ENCODE peak calls at places on chromosome 13, in ten cellular contexts. C is activated CD8-positive, alpha-beta memory T cell treated with anti-CD3 and anti-CD28 coated beads, Interleukin-2, amount 50 U/mL, for 48 hours; P is activated naive CD8-positive, alpha-beta T cell treated with anti-CD3 and anti-CD28 coated beads for 36 hours; V is central memory CD4-positive, alpha-beta T cell; F is hippocampal formation; Y is GM23248; Z is activated naive CD4-positive, alpha-beta T cell treated with anti-CD3 and anti-CD28 coated beads for 36 hours; H is AG08396; M is NCI-H2081; R is activated CD4-positive, alpha-beta T cell treated with anti-CD3 and anti-CD28 coated beads for 48 hours. D is an unnamed sample.

GRCh38 chr13:79290595-79291244 is 115.3 kb downstream of the RBM26 start:
- DNase-seq in C (no peak), P (no peak), V (no peak), F (no peak), Y (no peak), Z (no peak), H (no peak), M (no peak), R (no peak), D (no peak)

GRCh38 chr13:102847272-102848234 is 1.7 kb downstream of the ERCC5 start:
- DNase-seq in C (no peak), P (no peak), V (peak; percentile 45), F (peak; percentile 57), Y (peak; percentile 78), Z (peak; percentile 18), H (no peak), M (no peak), R (no peak), D (peak; percentile 47)

GRCh38 chr13:108933061-108933460 is 303.6 kb downstream of the MYO16 start:
- DNase-seq in C (no peak), P (no peak), V (no peak), F (no peak), Y (no peak), Z (no peak), H (no peak), M (no peak), R (no peak), D (no peak)

GRCh38 chr13:82800391-82800790 is 1081.9 kb downstream of the SLITRK1 start:
- DNase-seq in C (no peak), P (no peak), V (no peak), F (no peak), Y (peak; percentile 12), Z (no peak), H (no peak), M (no peak), R (no peak), D (no peak)

GRCh38 chr13:57787058-57787791 is 155.7 kb downstream of the PCDH17 start:
- DNase-seq in C (no peak), P (no peak), V (no peak), F (no peak), Y (no peak), Z (no peak), H (no peak), M (no peak), R (no peak), D (no peak)

GRCh38 chr13:64239372-64239771 is 2823.7 kb upstream of the PCDH20 start:
- DNase-seq in C (no peak), P (no peak), V (no peak), F (no peak), Y (peak; percentile 15), Z (no peak), H (peak; percentile 1), M (no peak), R (no peak), D (no peak)

GRCh38 chr13:113742000-113742441 is 17.0 kb upstream of the TMEM255B start:
- DNase-seq in C (no peak), P (peak; percentile 45), V (no peak), F (no peak), Y (peak; percentile 84), Z (peak; percentile 44), H (peak; percentile 67), M (no peak), R (peak; percentile 45), D (peak; percentile 18)

GRCh38 chr13:105587786-105588185 is 947.7 kb downstream of the EFNB2 start:
- DNase-seq in C (no peak), P (no peak), V (no peak), F (no peak), Y (no peak), Z (no peak), H (no peak), M (no peak), R (no peak), D (no peak)

GRCh38 chr13:92513672-92514071 is 712.9 kb upstream of the GPC6 start:
- DNase-seq in C (no peak), P (no peak), V (no peak), F (no peak), Y (no peak), Z (no peak), H (no peak), M (no peak), R (no peak), D (no peak)

GRCh38 chr13:75319244-75319643 is 162.7 kb downstream of the TBC1D4 start:
- DNase-seq in C (no peak), P (no peak), V (no peak), F (no peak), Y (no peak), Z (no peak), H (no peak), M (no peak), R (no peak), D (no peak)

GRCh38 chr13:49584771-49585182 is 581 bp downstream of the RCBTB1 start:
- DNase-seq in C (no peak), P (no peak), V (peak; percentile 6), F (peak; percentile 64), Y (peak; percentile 28), Z (peak; percentile 8), H (no peak), M (no peak), R (no peak), D (peak; percentile 5)

GRCh38 chr13:30843548-30843947 is 62.5 kb upstream of the MEDAG start:
- DNase-seq in C (no peak), P (no peak), V (no peak), F (no peak), Y (no peak), Z (no peak), H (no peak), M (no peak), R (no peak), D (no peak)

GRCh38 chr13:96898212-96898611 is 96.1 kb downstream of the OXGR1 start:
- DNase-seq in C (no peak), P (no peak), V (no peak), F (no peak), Y (no peak), Z (no peak), H (no peak), M (no peak), R (no peak), D (no peak)

GRCh38 chr13:40458283-40459031 is 208.0 kb downstream of the FOXO1 start:
- DNase-seq in C (peak; percentile 40), P (no peak), V (no peak), F (no peak), Y (no peak), Z (no peak), H (no peak), M (no peak), R (no peak), D (no peak)

GRCh38 chr13:47139519-47139918 is 242.7 kb upstream of the HTR2A start:
- DNase-seq in C (no peak), P (no peak), V (no peak), F (no peak), Y (no peak), Z (no peak), H (no peak), M (no peak), R (no peak), D (no peak)

GRCh38 chr13:62293081-62293480 is 877.4 kb upstream of the PCDH20 start:
- DNase-seq in C (no peak), P (no peak), V (no peak), F (no peak), Y (no peak), Z (no peak), H (no peak), M (no peak), R (no peak), D (no peak)

GRCh38 chr13:38166121-38166520 is 183.5 kb upstream of the UFM1 start:
- DNase-seq in C (no peak), P (no peak), V (no peak), F (no peak), Y (peak; percentile 17), Z (no peak), H (peak; percentile 2), M (no peak), R (no peak), D (no peak)

GRCh38 chr13:70183041-70183440 is 74.8 kb upstream of the KLHL1 start:
- DNase-seq in C (no peak), P (no peak), V (no peak), F (no peak), Y (no peak), Z (no peak), H (no peak), M (no peak), R (no peak), D (no peak)

GRCh38 chr13:27461940-27462584 is 11.7 kb upstream of the MTIF3 start:
- DNase-seq in C (no peak), P (no peak), V (no peak), F (peak; percentile 22), Y (peak; percentile 30), Z (no peak), H (no peak), M (no peak), R (no peak), D (no peak)

GRCh38 chr13:69198706-69199105 is 908.9 kb upstream of the ATXN8OS start:
- DNase-seq in C (no peak), P (no peak), V (no peak), F (no peak), Y (no peak), Z (no peak), H (no peak), M (no peak), R (no peak), D (no peak)

GRCh38 chr13:110913322-110913721 is 1.5 kb downstream of the ANKRD10 start:
- DNase-seq in C (no peak), P (no peak), V (peak; percentile 30), F (no peak), Y (peak; percentile 42), Z (peak; percentile 32), H (no peak), M (no peak), R (no peak), D (peak; percentile 40)

GRCh38 chr13:45219123-45219891 is 18.5 kb upstream of the KCTD4 start:
- DNase-seq in C (no peak), P (no peak), V (no peak), F (no peak), Y (peak; percentile 20), Z (no peak), H (no peak), M (peak; percentile 24), R (no peak), D (no peak)

GRCh38 chr13:44388427-44388826 is 14.8 kb downstream of the SERP2 start:
- DNase-seq in C (no peak), P (no peak), V (no peak), F (no peak), Y (no peak), Z (no peak), H (no peak), M (no peak), R (no peak), D (no peak)

GRCh38 chr13:60642552-60642951 is 245.5 kb downstream of the TDRD3 start:
- DNase-seq in C (no peak), P (no peak), V (no peak), F (no peak), Y (peak; percentile 2), Z (no peak), H (no peak), M (no peak), R (no peak), D (no peak)

GRCh38 chr13:110853235-110853721 is 61.6 kb downstream of the ANKRD10 start:
- DNase-seq in C (no peak), P (no peak), V (no peak), F (no peak), Y (no peak), Z (no peak), H (no peak), M (no peak), R (no peak), D (no peak)

GRCh38 chr13:109968876-109969577 is 182.6 kb upstream of the IRS2 start:
- DNase-seq in C (no peak), P (no peak), V (no peak), F (no peak), Y (peak; percentile 26), Z (no peak), H (no peak), M (no peak), R (no peak), D (no peak)

GRCh38 chr13:49560270-49561063 is 24.9 kb downstream of the RCBTB1 start:
- DNase-seq in C (no peak), P (no peak), V (no peak), F (no peak), Y (peak; percentile 1), Z (peak; percentile 17), H (peak; percentile 52), M (peak; percentile 5), R (no peak), D (no peak)

GRCh38 chr13:33963134-33963533 is 145.2 kb downstream of the RFC3 start:
- DNase-seq in C (no peak), P (no peak), V (no peak), F (no peak), Y (no peak), Z (no peak), H (no peak), M (no peak), R (no peak), D (no peak)

D was measured in immature natural killer cell.